ENCODE peak calls at places on chromosomes 1 and 21, in four cellular contexts. One of them, this sample, is unnamed.
A peak's percentile ranks its signal among the peaks of the same experiment; 100 is the strongest.

GRCh38 chr1:225996946-225997545 is 2.1 kb downstream of the SDE2 start:
- DNase-seq in body of pancreas: no peak
- DNase-seq in fibroblast of the aortic adventitia: peak; percentile 7
- DNase-seq in vagina: no peak
- DNase-seq in this sample: no peak

GRCh38 chr1:222618880-222619321 is 1.0 kb downstream of the MIA3 start:
- DNase-seq in body of pancreas: peak; percentile 42
- DNase-seq in fibroblast of the aortic adventitia: peak; percentile 44
- DNase-seq in vagina: no peak
- DNase-seq in this sample: no peak

GRCh38 chr1:179127163-179127895 is 45.5 kb downstream of the TOR3A start:
- DNase-seq in body of pancreas: no peak
- DNase-seq in fibroblast of the aortic adventitia: peak; percentile 68
- DNase-seq in vagina: no peak
- DNase-seq in this sample: no peak

GRCh38 chr1:64472805-64473204 is 2.9 kb downstream of the CACHD1 start:
- DNase-seq in body of pancreas: no peak
- DNase-seq in fibroblast of the aortic adventitia: no peak
- DNase-seq in vagina: no peak
- DNase-seq in this sample: no peak

GRCh38 chr1:183124259-183124658 is 61.8 kb upstream of the LAMC2 start:
- DNase-seq in body of pancreas: no peak
- DNase-seq in fibroblast of the aortic adventitia: no peak
- DNase-seq in vagina: no peak
- DNase-seq in this sample: no peak

GRCh38 chr1:213389061-213389581 is 338.1 kb downstream of the RPS6KC1 start:
- DNase-seq in body of pancreas: no peak
- DNase-seq in fibroblast of the aortic adventitia: no peak
- DNase-seq in vagina: no peak
- DNase-seq in this sample: no peak

GRCh38 chr1:29682918-29683314 is 446.6 kb downstream of the PTPRU start:
- DNase-seq in body of pancreas: peak; percentile 88
- DNase-seq in fibroblast of the aortic adventitia: peak; percentile 20
- DNase-seq in vagina: no peak
- DNase-seq in this sample: no peak

GRCh38 chr1:89894210-89894668 is 73.4 kb downstream of the LRRC8D start:
- DNase-seq in body of pancreas: no peak
- DNase-seq in fibroblast of the aortic adventitia: peak; percentile 90
- DNase-seq in vagina: no peak
- DNase-seq in this sample: no peak

GRCh38 chr1:167617100-167617949 is 12.7 kb upstream of the RCSD1 start:
- DNase-seq in body of pancreas: peak; percentile 10
- DNase-seq in fibroblast of the aortic adventitia: no peak
- DNase-seq in vagina: no peak
- DNase-seq in this sample: no peak

GRCh38 chr1:11280719-11281376 is 7.8 kb downstream of the UBIAD1 start:
- DNase-seq in body of pancreas: no peak
- DNase-seq in fibroblast of the aortic adventitia: no peak
- DNase-seq in vagina: no peak
- DNase-seq in this sample: peak; percentile 50

GRCh38 chr1:201806801-201807200 is 22.2 kb upstream of the IPO9 start:
- DNase-seq in body of pancreas: no peak
- DNase-seq in fibroblast of the aortic adventitia: no peak
- DNase-seq in vagina: no peak
- DNase-seq in this sample: no peak

GRCh38 chr1:206768472-206769330 is 1.9 kb upstream of the IL19 start:
- DNase-seq in body of pancreas: no peak
- DNase-seq in fibroblast of the aortic adventitia: no peak
- DNase-seq in vagina: no peak
- DNase-seq in this sample: no peak

GRCh38 chr1:25720624-25721023 is 79.4 kb upstream of the SELENON start:
- DNase-seq in body of pancreas: no peak
- DNase-seq in fibroblast of the aortic adventitia: no peak
- DNase-seq in vagina: no peak
- DNase-seq in this sample: no peak

GRCh38 chr1:58805716-58806571 is 22.1 kb upstream of the JUN start:
- DNase-seq in body of pancreas: no peak
- DNase-seq in fibroblast of the aortic adventitia: no peak
- DNase-seq in vagina: no peak
- DNase-seq in this sample: no peak

GRCh38 chr1:221921936-221922335 is 180.0 kb upstream of the DUSP10 start:
- DNase-seq in body of pancreas: no peak
- DNase-seq in fibroblast of the aortic adventitia: no peak
- DNase-seq in vagina: no peak
- DNase-seq in this sample: no peak

GRCh38 chr21:40471103-40471502 is 375.9 kb downstream of the DSCAM start:
- DNase-seq in body of pancreas: no peak
- DNase-seq in fibroblast of the aortic adventitia: no peak
- DNase-seq in vagina: no peak
- DNase-seq in this sample: no peak

GRCh38 chr1:53984701-53985100 is 33.3 kb downstream of the LDLRAD1 start:
- DNase-seq in body of pancreas: no peak
- DNase-seq in fibroblast of the aortic adventitia: no peak
- DNase-seq in vagina: no peak
- DNase-seq in this sample: no peak

GRCh38 chr1:30912913-30913652 is 4.5 kb upstream of the SDC3 start:
- DNase-seq in body of pancreas: peak; percentile 35
- DNase-seq in fibroblast of the aortic adventitia: no peak
- DNase-seq in vagina: no peak
- DNase-seq in this sample: no peak

GRCh38 chr21:29181799-29182470 is 51.5 kb downstream of the MAP3K7CL start:
- DNase-seq in body of pancreas: peak; percentile 28
- DNase-seq in fibroblast of the aortic adventitia: peak; percentile 93
- DNase-seq in vagina: no peak
- DNase-seq in this sample: no peak

GRCh38 chr1:99358771-99359170 is 94.5 kb downstream of the PLPPR4 start:
- DNase-seq in body of pancreas: no peak
- DNase-seq in fibroblast of the aortic adventitia: no peak
- DNase-seq in vagina: no peak
- DNase-seq in this sample: no peak

GRCh38 chr1:214537219-214537618 is 14.2 kb downstream of the PTPN14 start:
- DNase-seq in body of pancreas: no peak
- DNase-seq in fibroblast of the aortic adventitia: no peak
- DNase-seq in vagina: no peak
- DNase-seq in this sample: no peak

GRCh38 chr1:59265622-59266021 is 31.3 kb upstream of the FGGY start:
- DNase-seq in body of pancreas: no peak
- DNase-seq in fibroblast of the aortic adventitia: no peak
- DNase-seq in vagina: no peak
- DNase-seq in this sample: no peak

GRCh38 chr21:42061195-42061865 is 9.8 kb upstream of the UMODL1 start:
- DNase-seq in body of pancreas: no peak
- DNase-seq in fibroblast of the aortic adventitia: no peak
- DNase-seq in vagina: no peak
- DNase-seq in this sample: peak; percentile 92

GRCh38 chr1:79982218-79982617 is 975.7 kb upstream of the ADGRL4 start:
- DNase-seq in body of pancreas: peak; percentile 90
- DNase-seq in fibroblast of the aortic adventitia: peak; percentile 100
- DNase-seq in vagina: no peak
- DNase-seq in this sample: no peak

GRCh38 chr1:12380316-12381249 is 150.8 kb downstream of the VPS13D start:
- DNase-seq in body of pancreas: no peak
- DNase-seq in fibroblast of the aortic adventitia: peak; percentile 47
- DNase-seq in vagina: no peak
- DNase-seq in this sample: no peak

GRCh38 chr1:57704811-57705210 is 281.0 kb upstream of the DAB1 start:
- DNase-seq in body of pancreas: no peak
- DNase-seq in fibroblast of the aortic adventitia: no peak
- DNase-seq in vagina: no peak
- DNase-seq in this sample: no peak

GRCh38 chr1:183161391-183161790 is 24.7 kb upstream of the LAMC2 start:
- DNase-seq in body of pancreas: no peak
- DNase-seq in fibroblast of the aortic adventitia: no peak
- DNase-seq in vagina: no peak
- DNase-seq in this sample: no peak

GRCh38 chr1:30759718-30760281 is 2.2 kb upstream of the LAPTM5 start:
- DNase-seq in body of pancreas: no peak
- DNase-seq in fibroblast of the aortic adventitia: no peak
- DNase-seq in vagina: no peak
- DNase-seq in this sample: no peak

GRCh38 chr1:107318932-107319331 is 178.1 kb downstream of the NTNG1 start:
- DNase-seq in body of pancreas: no peak
- DNase-seq in fibroblast of the aortic adventitia: no peak
- DNase-seq in vagina: no peak
- DNase-seq in this sample: no peak

GRCh38 chr1:227654858-227655752 is 80.0 kb downstream of the JMJD4 start:
- DNase-seq in body of pancreas: no peak
- DNase-seq in fibroblast of the aortic adventitia: no peak
- DNase-seq in vagina: no peak
- DNase-seq in this sample: no peak

GRCh38 chr1:17028662-17029188 is 17.0 kb upstream of the ATP13A2 start:
- DNase-seq in body of pancreas: peak; percentile 77
- DNase-seq in fibroblast of the aortic adventitia: no peak
- DNase-seq in vagina: no peak
- DNase-seq in this sample: no peak

GRCh38 chr21:37542512-37542911 is 175.9 kb downstream of the DYRK1A start:
- DNase-seq in body of pancreas: no peak
- DNase-seq in fibroblast of the aortic adventitia: no peak
- DNase-seq in vagina: no peak
- DNase-seq in this sample: no peak

GRCh38 chr1:165050246-165050645 is 306.3 kb downstream of the LMX1A start:
- DNase-seq in body of pancreas: no peak
- DNase-seq in fibroblast of the aortic adventitia: no peak
- DNase-seq in vagina: no peak
- DNase-seq in this sample: no peak

GRCh38 chr1:193709607-193710006 is 523.2 kb upstream of the B3GALT2 start:
- DNase-seq in body of pancreas: no peak
- DNase-seq in fibroblast of the aortic adventitia: no peak
- DNase-seq in vagina: no peak
- DNase-seq in this sample: no peak

GRCh38 chr21:39518845-39519205 is 67.1 kb downstream of the SH3BGR start:
- DNase-seq in body of pancreas: no peak
- DNase-seq in fibroblast of the aortic adventitia: peak; percentile 55
- DNase-seq in vagina: no peak
- DNase-seq in this sample: no peak

GRCh38 chr1:113945329-113945728 is 16.2 kb downstream of the HIPK1 start:
- DNase-seq in body of pancreas: no peak
- DNase-seq in fibroblast of the aortic adventitia: no peak
- DNase-seq in vagina: no peak
- DNase-seq in this sample: no peak

GRCh38 chr1:94433866-94434265 is 15.7 kb downstream of the ABCD3 start:
- DNase-seq in body of pancreas: no peak
- DNase-seq in fibroblast of the aortic adventitia: no peak
- DNase-seq in vagina: no peak
- DNase-seq in this sample: no peak

GRCh38 chr21:45818276-45818903 is 163.2 kb upstream of the COL6A1 start:
- DNase-seq in body of pancreas: no peak
- DNase-seq in fibroblast of the aortic adventitia: peak; percentile 71
- DNase-seq in vagina: no peak
- DNase-seq in this sample: peak; percentile 21

GRCh38 chr1:32240140-32240951 is 6.7 kb upstream of the FAM167B start:
- DNase-seq in body of pancreas: peak; percentile 94
- DNase-seq in fibroblast of the aortic adventitia: peak; percentile 51
- DNase-seq in vagina: no peak
- DNase-seq in this sample: no peak

DNA sequence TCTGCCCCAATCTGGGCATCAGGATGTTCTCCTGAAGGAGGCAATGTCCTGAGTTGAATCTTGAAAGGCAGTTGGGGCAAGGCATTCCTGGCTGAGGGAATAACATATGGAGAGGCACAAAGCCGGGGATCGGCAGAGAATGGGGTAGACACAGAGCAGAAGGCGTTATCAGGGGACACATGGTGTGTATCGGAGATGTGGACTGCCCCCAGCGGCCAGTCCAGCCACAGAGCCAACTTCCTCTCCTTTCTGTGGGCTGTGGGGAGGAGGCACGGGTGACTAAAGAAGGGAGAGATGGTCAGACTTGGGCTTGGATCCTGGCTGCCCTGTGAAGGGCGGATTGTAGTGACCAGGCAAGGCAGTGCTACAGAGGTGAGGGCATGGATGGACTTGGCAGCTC is 32.1 kb downstream of the FOXD2 start:
- DNase-seq in body of pancreas: no peak
- DNase-seq in fibroblast of the aortic adventitia: no peak
- DNase-seq in vagina: no peak
- DNase-seq in this sample: no peak
- TF ChIP-seq CTCF in body of pancreas: no peak
- TF ChIP-seq CTCF in fibroblast of the aortic adventitia: no peak
- TF ChIP-seq CTCF in vagina: no peak
- TF ChIP-seq CTCF in this sample: peak; percentile 17

GRCh38 chr1:233544304-233544703 is 69.6 kb upstream of the KCNK1 start:
- DNase-seq in body of pancreas: no peak
- DNase-seq in fibroblast of the aortic adventitia: no peak
- DNase-seq in vagina: no peak
- DNase-seq in this sample: no peak

GRCh38 chr1:233547726-233548125 is 66.2 kb upstream of the KCNK1 start:
- DNase-seq in body of pancreas: no peak
- DNase-seq in fibroblast of the aortic adventitia: no peak
- DNase-seq in vagina: no peak
- DNase-seq in this sample: no peak

GRCh38 chr1:233549917-233550316 is 64.0 kb upstream of the KCNK1 start:
- DNase-seq in body of pancreas: no peak
- DNase-seq in fibroblast of the aortic adventitia: no peak
- DNase-seq in vagina: no peak
- DNase-seq in this sample: no peak

GRCh38 chr1:233543338-233544255 is 70.3 kb upstream of the KCNK1 start:
- DNase-seq in body of pancreas: no peak
- DNase-seq in fibroblast of the aortic adventitia: peak; percentile 74
- DNase-seq in vagina: no peak
- DNase-seq in this sample: no peak

GRCh38 chr1:233549404-233549803 is 64.5 kb upstream of the KCNK1 start:
- DNase-seq in body of pancreas: no peak
- DNase-seq in fibroblast of the aortic adventitia: no peak
- DNase-seq in vagina: no peak
- DNase-seq in this sample: no peak
- TF ChIP-seq CTCF in body of pancreas: no peak
- TF ChIP-seq CTCF in fibroblast of the aortic adventitia: no peak
- TF ChIP-seq CTCF in vagina: no peak
- TF ChIP-seq CTCF in this sample: no peak

GRCh38 chr21:35338281-35338680 is 289.2 kb upstream of the RUNX1 start:
- DNase-seq in body of pancreas: no peak
- DNase-seq in fibroblast of the aortic adventitia: peak; percentile 47
- DNase-seq in vagina: no peak
- DNase-seq in this sample: no peak

GRCh38 chr21:35337573-35337972 is 288.5 kb upstream of the RUNX1 start:
- DNase-seq in body of pancreas: no peak
- DNase-seq in fibroblast of the aortic adventitia: no peak
- DNase-seq in vagina: no peak
- DNase-seq in this sample: no peak

GRCh38 chr21:35342440-35342839 is 293.3 kb upstream of the RUNX1 start:
- DNase-seq in body of pancreas: no peak
- DNase-seq in fibroblast of the aortic adventitia: no peak
- DNase-seq in vagina: no peak
- DNase-seq in this sample: peak; percentile 33

GRCh38 chr21:35338881-35339632 is 290.0 kb upstream of the RUNX1 start:
- DNase-seq in body of pancreas: no peak
- DNase-seq in fibroblast of the aortic adventitia: no peak
- DNase-seq in vagina: no peak
- DNase-seq in this sample: no peak

GRCh38 chr21:35340273-35340672 is 291.2 kb upstream of the RUNX1 start:
- DNase-seq in body of pancreas: peak; percentile 24
- DNase-seq in fibroblast of the aortic adventitia: no peak
- DNase-seq in vagina: no peak
- DNase-seq in this sample: no peak
- TF ChIP-seq CTCF in body of pancreas: no peak
- TF ChIP-seq CTCF in fibroblast of the aortic adventitia: no peak
- TF ChIP-seq CTCF in vagina: no peak
- TF ChIP-seq CTCF in this sample: no peak

GRCh38 chr1:38733761-38734160 is 125.8 kb downstream of the RRAGC start:
- DNase-seq in body of pancreas: no peak
- DNase-seq in fibroblast of the aortic adventitia: no peak
- DNase-seq in vagina: no peak
- DNase-seq in this sample: no peak
- TF ChIP-seq CTCF in body of pancreas: no peak
- TF ChIP-seq CTCF in fibroblast of the aortic adventitia: no peak
- TF ChIP-seq CTCF in vagina: no peak
- TF ChIP-seq CTCF in this sample: no peak